ENCODE peak calls at places on chromosomes 3 and 15, in ten cellular contexts. K is endothelial cell of umbilical vein; H is psoas muscle; L is CD4-positive, CD25-positive, alpha-beta regulatory T cell; Y is thoracic aorta; T is heart right ventricle; I is GM23248; R is A549; J is lower lobe of right lung; E is tibial artery. Q is an unnamed sample.

GRCh38 chr3:39144748-39145380 is 8.5 kb downstream of the CSRNP1 start:
- DNase-seq in Y (no peak), K (no peak), R (no peak), H (no peak), J (no peak), I (no peak), T (no peak), L (no peak), E (peak; percentile 62), Q (peak; percentile 75)

GRCh38 chr15:34367128-34368081 is at the start of gene LPCAT4:
- DNase-seq in L (peak; percentile 91), J (peak; percentile 95), K (peak; percentile 88), R (peak; percentile 96), I (peak; percentile 96), E (peak; percentile 92), T (peak; percentile 88), H (peak; percentile 87), Y (peak; percentile 64), Q (peak; percentile 99)

GRCh38 chr3:134363381-134363755 is 10.9 kb downstream of the AMOTL2 start:
- DNase-seq in H (no peak), I (peak; percentile 64), L (no peak), J (no peak), E (peak; percentile 65), T (no peak), R (no peak), K (peak; percentile 13), Y (no peak), Q (peak; percentile 76)

GRCh38 chr15:75648156-75649000 is 666 bp downstream of the SNX33 start:
- DNase-seq in K (no peak), T (peak; percentile 59), E (no peak), R (peak; percentile 48), I (peak; percentile 67), L (no peak), J (peak; percentile 68), H (peak; percentile 57), Y (no peak), Q (no peak)

GRCh38 chr3:19668163-19668562 is 265.9 kb downstream of the EFHB start:
- DNase-seq in H (no peak), Y (no peak), J (no peak), E (no peak), I (no peak), L (no peak), K (no peak), T (no peak), R (no peak), Q (no peak)

GRCh38 chr3:53030864-53031445 is 14.9 kb downstream of the SFMBT1 start:
- DNase-seq in I (no peak), R (no peak), T (no peak), H (no peak), J (no peak), L (peak; percentile 53), K (no peak), E (no peak), Y (no peak), Q (no peak)

GRCh38 chr15:45573961-45574629 is 13.1 kb upstream of the BLOC1S6 start:
- DNase-seq in K (no peak), L (no peak), I (peak; percentile 29), R (peak; percentile 48), E (no peak), H (no peak), Y (no peak), T (no peak), J (no peak), Q (no peak)

GRCh38 chr15:92095691-92096090 is 242.2 kb downstream of the SLCO3A1 start:
- DNase-seq in L (peak; percentile 64), Y (no peak), T (no peak), I (no peak), E (no peak), H (no peak), J (no peak), K (no peak), R (no peak), Q (no peak)

GRCh38 chr3:8095724-8096123 is 405.9 kb upstream of the LMCD1 start:
- DNase-seq in J (no peak), E (no peak), H (no peak), Y (no peak), L (no peak), R (peak; percentile 30), T (no peak), I (peak; percentile 0), K (peak; percentile 10), Q (no peak)

GRCh38 chr15:79016527-79017170 is 71.8 kb upstream of the CTSH start:
- DNase-seq in I (no peak), K (no peak), J (peak; percentile 28), L (no peak), R (no peak), E (no peak), Y (no peak), T (no peak), H (no peak), Q (no peak)

GRCh38 chr15:58302832-58303231 is 129.0 kb upstream of the LIPC start:
- DNase-seq in K (no peak), E (no peak), J (no peak), R (no peak), T (no peak), I (no peak), Y (no peak), L (no peak), H (no peak), Q (no peak)

GRCh38 chr15:70181626-70182255 is 84.0 kb upstream of the TLE3 start:
- DNase-seq in H (no peak), L (no peak), R (no peak), I (no peak), K (no peak), J (no peak), Y (no peak), T (no peak), E (no peak), Q (peak; percentile 11)

GRCh38 chr15:86231864-86232801 is 152.5 kb downstream of the AGBL1 start:
- DNase-seq in L (peak; percentile 11), T (peak; percentile 6), I (peak; percentile 27), J (no peak), R (peak; percentile 36), Y (no peak), K (no peak), E (no peak), H (peak; percentile 15), Q (no peak)

GRCh38 chr15:75237316-75237982 is 20.7 kb upstream of the GOLGA6C start:
- DNase-seq in I (no peak), Y (no peak), L (no peak), H (peak; percentile 6), T (no peak), K (no peak), E (peak; percentile 46), R (no peak), J (no peak), Q (peak; percentile 52)

GRCh38 chr3:61829301-61830110 is 268.1 kb downstream of the PTPRG start:
- DNase-seq in R (no peak), E (no peak), L (no peak), J (no peak), H (no peak), K (no peak), T (no peak), I (no peak), Y (no peak), Q (no peak)

GRCh38 chr3:14177580-14178246 is 688 bp downstream of the XPC start:
- DNase-seq in R (no peak), E (no peak), T (no peak), Y (peak; percentile 6), K (no peak), H (no peak), I (no peak), J (no peak), L (no peak), Q (no peak)

GRCh38 chr3:106049876-106050275 is 181.1 kb upstream of the CBLB start:
- DNase-seq in J (no peak), R (no peak), Y (no peak), L (no peak), T (no peak), K (no peak), H (no peak), I (no peak), E (no peak), Q (no peak)

GRCh38 chr15:31511707-31512310 is 185.2 kb downstream of the KLF13 start:
- DNase-seq in L (peak; percentile 26), T (no peak), R (no peak), H (no peak), K (peak; percentile 33), Y (no peak), J (no peak), E (no peak), I (no peak), Q (no peak)

GRCh38 chr3:143433787-143434378 is 314.3 kb downstream of the CHST2 start:
- DNase-seq in R (peak; percentile 10), E (no peak), Y (no peak), H (no peak), L (no peak), J (no peak), T (no peak), I (peak; percentile 14), K (no peak), Q (no peak)
- H3K4me1 ChIP-seq in R (no peaks in the 10 kb centered on the region), E (no peaks in the 10 kb centered on the region), Y (no peaks in the 10 kb centered on the region), H (no peaks in the 10 kb centered on the region), L (no peaks in the 10 kb centered on the region), J (no peaks in the 10 kb centered on the region), T (no peaks in the 10 kb centered on the region), I (peaks cover 16% of the 10 kb centered on the region), K (no peaks in the 10 kb centered on the region), Q (peaks cover 5% of the 10 kb centered on the region)

DNA sequence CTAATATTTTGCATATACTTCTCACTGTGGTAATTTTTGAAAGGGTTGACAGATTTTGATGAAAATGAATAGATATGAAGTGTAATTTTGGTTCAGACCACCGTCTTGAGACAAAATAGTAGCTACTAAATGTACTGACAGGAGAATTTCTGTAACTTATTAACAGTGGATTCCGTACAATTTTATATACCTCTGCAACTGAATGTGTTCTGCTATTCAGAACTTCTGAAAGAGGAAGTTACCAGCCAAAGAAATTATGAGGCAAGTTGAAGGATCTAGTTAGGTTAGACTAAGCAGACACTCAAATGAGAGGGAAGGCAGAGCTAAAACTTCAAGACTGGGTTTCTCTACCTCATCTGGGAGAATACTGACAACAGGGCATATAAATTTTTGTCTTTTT is 29.4 kb downstream of the GAP43 start:
- DNase-seq in E (no peak), T (no peak), I (no peak), J (no peak), L (no peak), H (no peak), K (no peak), R (no peak), Y (no peak), Q (no peak)
- H3K4me1 ChIP-seq in E (no peaks in the 10 kb centered on the region), T (peaks cover 2% of the 10 kb centered on the region), I (peaks cover 19% of the 10 kb centered on the region), J (no peaks in the 10 kb centered on the region), L (peaks cover 6% of the 10 kb centered on the region), H (peaks cover 5% of the 10 kb centered on the region), K (peaks cover 2% of the 10 kb centered on the region), R (peaks cover 2% of the 10 kb centered on the region), Y (no peaks in the 10 kb centered on the region), Q (peaks cover 2% of the 10 kb centered on the region)

GRCh38 chr3:188976407-188976806 is 195.4 kb upstream of the TPRG1 start:
- DNase-seq in I (no peak), K (no peak), R (no peak), L (no peak), J (no peak), T (no peak), H (no peak), Y (no peak), E (no peak), Q (no peak)
- H3K4me1 ChIP-seq in I (peaks cover 18% of the 10 kb centered on the region), K (no peaks in the 10 kb centered on the region), R (peaks cover 23% of the 10 kb centered on the region), L (peaks cover 7% of the 10 kb centered on the region), J (peaks cover 26% of the 10 kb centered on the region), T (peaks cover 12% of the 10 kb centered on the region), H (peaks cover 4% of the 10 kb centered on the region), Y (no peaks in the 10 kb centered on the region), E (no peaks in the 10 kb centered on the region), Q (no peaks in the 10 kb centered on the region)

DNA sequence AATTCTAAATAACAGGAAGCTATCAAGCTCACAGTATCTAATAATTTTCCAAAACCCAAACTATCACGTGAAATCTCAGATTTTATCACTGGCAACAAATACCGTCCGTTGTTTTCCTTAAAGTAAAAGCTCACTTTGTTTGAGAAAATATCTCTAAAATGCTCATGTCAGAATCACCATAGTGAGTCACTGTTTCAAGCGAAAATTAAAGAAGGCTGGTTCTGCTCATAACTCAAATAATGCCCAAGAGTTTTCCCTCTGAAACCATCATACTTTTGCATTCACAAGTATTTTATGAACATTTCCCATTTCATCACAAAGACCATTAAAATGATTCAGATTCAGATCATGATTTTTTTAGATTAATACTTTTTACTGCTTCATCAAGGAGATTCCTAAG is 50.6 kb downstream of the TBL1XR1 start:
- DNase-seq in E (no peak), T (no peak), J (no peak), I (peak; percentile 70), L (no peak), K (no peak), Y (no peak), H (no peak), R (no peak), Q (no peak)
- H3K4me1 ChIP-seq in E (no peaks in the 10 kb centered on the region), T (peaks cover 96% of the 10 kb centered on the region), J (peaks cover 56% of the 10 kb centered on the region), I (peaks cover 38% of the 10 kb centered on the region), L (peaks cover 94% of the 10 kb centered on the region), K (peaks cover 11% of the 10 kb centered on the region), Y (peaks cover 31% of the 10 kb centered on the region), H (peaks cover 71% of the 10 kb centered on the region), R (peaks cover 64% of the 10 kb centered on the region), Q (peaks cover 91% of the 10 kb centered on the region)

Q was measured in spleen.